ENCODE peak calls at places on chromosomes 11 and 22, in six cellular contexts. One of them, this sample, is unnamed.
A peak's percentile ranks its signal among the peaks of the same experiment; 100 is the strongest.

GRCh38 chr11:57770793-57771192 is 9.2 kb downstream of the CTNND1 start:
- ATAC-seq in CD4-positive, alpha-beta T cell: no peak
- ATAC-seq in CD8-positive, alpha-beta T cell: no peak
- ATAC-seq in GM23338: no peak
- ATAC-seq in pancreas: peak; percentile 82
- ATAC-seq in left lung: no peak
- ATAC-seq in this sample: no peak

GRCh38 chr22:26621663-26622062 is at the start of gene CRYBA4:
- ATAC-seq in CD4-positive, alpha-beta T cell: no peak
- ATAC-seq in CD8-positive, alpha-beta T cell: no peak
- ATAC-seq in GM23338: no peak
- ATAC-seq in pancreas: no peak
- ATAC-seq in left lung: no peak
- ATAC-seq in this sample: no peak

GRCh38 chr11:69915501-69916250 is 96.5 kb upstream of the FGF3 start:
- ATAC-seq in CD4-positive, alpha-beta T cell: no peak
- ATAC-seq in CD8-positive, alpha-beta T cell: no peak
- ATAC-seq in GM23338: peak; percentile 55
- ATAC-seq in pancreas: peak; percentile 65
- ATAC-seq in left lung: peak; percentile 72
- ATAC-seq in this sample: peak; percentile 62

GRCh38 chr11:31437742-31438435 is 68.2 kb downstream of the DNAJC24 start:
- ATAC-seq in CD4-positive, alpha-beta T cell: no peak
- ATAC-seq in CD8-positive, alpha-beta T cell: no peak
- ATAC-seq in GM23338: no peak
- ATAC-seq in pancreas: no peak
- ATAC-seq in left lung: no peak
- ATAC-seq in this sample: no peak

GRCh38 chr22:27874185-27874584 is 44.9 kb downstream of the PITPNB start:
- ATAC-seq in CD4-positive, alpha-beta T cell: no peak
- ATAC-seq in CD8-positive, alpha-beta T cell: no peak
- ATAC-seq in GM23338: no peak
- ATAC-seq in pancreas: no peak
- ATAC-seq in left lung: no peak
- ATAC-seq in this sample: peak; percentile 46

GRCh38 chr22:18033204-18033998 is 9.0 kb upstream of the MICAL3 start:
- ATAC-seq in CD4-positive, alpha-beta T cell: no peak
- ATAC-seq in CD8-positive, alpha-beta T cell: no peak
- ATAC-seq in GM23338: no peak
- ATAC-seq in pancreas: no peak
- ATAC-seq in left lung: no peak
- ATAC-seq in this sample: peak; percentile 50

GRCh38 chr11:32325187-32325586 is 110.2 kb downstream of the WT1 start:
- ATAC-seq in CD4-positive, alpha-beta T cell: no peak
- ATAC-seq in CD8-positive, alpha-beta T cell: no peak
- ATAC-seq in GM23338: no peak
- ATAC-seq in pancreas: no peak
- ATAC-seq in left lung: no peak
- ATAC-seq in this sample: no peak

GRCh38 chr22:37148031-37148651 is 1.6 kb downstream of the IL2RB start:
- ATAC-seq in CD4-positive, alpha-beta T cell: peak; percentile 19
- ATAC-seq in CD8-positive, alpha-beta T cell: peak; percentile 11
- ATAC-seq in GM23338: peak; percentile 60
- ATAC-seq in pancreas: no peak
- ATAC-seq in left lung: no peak
- ATAC-seq in this sample: peak; percentile 16

GRCh38 chr11:111416231-111416960 is 37.3 kb upstream of the POU2AF1 start:
- ATAC-seq in CD4-positive, alpha-beta T cell: no peak
- ATAC-seq in CD8-positive, alpha-beta T cell: no peak
- ATAC-seq in GM23338: no peak
- ATAC-seq in pancreas: no peak
- ATAC-seq in left lung: no peak
- ATAC-seq in this sample: no peak

GRCh38 chr11:58757449-58757848 is 25.7 kb upstream of the GLYAT start:
- ATAC-seq in CD4-positive, alpha-beta T cell: no peak
- ATAC-seq in CD8-positive, alpha-beta T cell: no peak
- ATAC-seq in GM23338: no peak
- ATAC-seq in pancreas: no peak
- ATAC-seq in left lung: no peak
- ATAC-seq in this sample: no peak

GRCh38 chr11:3990406-3990805 is 104.2 kb upstream of the RRM1 start:
- ATAC-seq in CD4-positive, alpha-beta T cell: no peak
- ATAC-seq in CD8-positive, alpha-beta T cell: no peak
- ATAC-seq in GM23338: no peak
- ATAC-seq in pancreas: no peak
- ATAC-seq in left lung: no peak
- ATAC-seq in this sample: no peak

GRCh38 chr11:61626580-61627380 is 45.9 kb upstream of the SYT7 start:
- ATAC-seq in CD4-positive, alpha-beta T cell: no peak
- ATAC-seq in CD8-positive, alpha-beta T cell: no peak
- ATAC-seq in GM23338: peak; percentile 78
- ATAC-seq in pancreas: peak; percentile 95
- ATAC-seq in left lung: peak; percentile 92
- ATAC-seq in this sample: no peak

GRCh38 chr11:110250168-110250567 is 46.2 kb downstream of the RDX start:
- ATAC-seq in CD4-positive, alpha-beta T cell: no peak
- ATAC-seq in CD8-positive, alpha-beta T cell: no peak
- ATAC-seq in GM23338: no peak
- ATAC-seq in pancreas: no peak
- ATAC-seq in left lung: no peak
- ATAC-seq in this sample: no peak

GRCh38 chr11:133787379-133788103 is 57.8 kb downstream of the SPATA19 start:
- ATAC-seq in CD4-positive, alpha-beta T cell: no peak
- ATAC-seq in CD8-positive, alpha-beta T cell: no peak
- ATAC-seq in GM23338: peak; percentile 99
- ATAC-seq in pancreas: peak; percentile 78
- ATAC-seq in left lung: peak; percentile 85
- ATAC-seq in this sample: peak; percentile 34

GRCh38 chr11:65113839-65114238 is 2.2 kb downstream of the TM7SF2 start:
- ATAC-seq in CD4-positive, alpha-beta T cell: no peak
- ATAC-seq in CD8-positive, alpha-beta T cell: no peak
- ATAC-seq in GM23338: no peak
- ATAC-seq in pancreas: peak; percentile 7
- ATAC-seq in left lung: no peak
- ATAC-seq in this sample: no peak

GRCh38 chr22:36921309-36922096 is 8.1 kb downstream of the CSF2RB start:
- ATAC-seq in CD4-positive, alpha-beta T cell: no peak
- ATAC-seq in CD8-positive, alpha-beta T cell: no peak
- ATAC-seq in GM23338: no peak
- ATAC-seq in pancreas: no peak
- ATAC-seq in left lung: peak; percentile 72
- ATAC-seq in this sample: peak; percentile 28

GRCh38 chr11:11568651-11569229 is 53.1 kb downstream of the GALNT18 start:
- ATAC-seq in CD4-positive, alpha-beta T cell: no peak
- ATAC-seq in CD8-positive, alpha-beta T cell: no peak
- ATAC-seq in GM23338: no peak
- ATAC-seq in pancreas: no peak
- ATAC-seq in left lung: no peak
- ATAC-seq in this sample: no peak

GRCh38 chr11:91497847-91498246 is 726.8 kb upstream of the FAT3 start:
- ATAC-seq in CD4-positive, alpha-beta T cell: no peak
- ATAC-seq in CD8-positive, alpha-beta T cell: no peak
- ATAC-seq in GM23338: no peak
- ATAC-seq in pancreas: no peak
- ATAC-seq in left lung: no peak
- ATAC-seq in this sample: no peak

GRCh38 chr11:91489989-91490388 is 734.6 kb upstream of the FAT3 start:
- ATAC-seq in CD4-positive, alpha-beta T cell: no peak
- ATAC-seq in CD8-positive, alpha-beta T cell: no peak
- ATAC-seq in GM23338: peak; percentile 59
- ATAC-seq in pancreas: no peak
- ATAC-seq in left lung: no peak
- ATAC-seq in this sample: no peak

GRCh38 chr11:91495837-91496236 is 728.8 kb upstream of the FAT3 start:
- ATAC-seq in CD4-positive, alpha-beta T cell: no peak
- ATAC-seq in CD8-positive, alpha-beta T cell: no peak
- ATAC-seq in GM23338: no peak
- ATAC-seq in pancreas: no peak
- ATAC-seq in left lung: no peak
- ATAC-seq in this sample: no peak
- TF ChIP-seq CTCF in CD4-positive, alpha-beta T cell: no peak
- TF ChIP-seq CTCF in CD8-positive, alpha-beta T cell: no peak
- TF ChIP-seq CTCF in GM23338: no peak
- TF ChIP-seq CTCF in pancreas: no peak
- TF ChIP-seq CTCF in left lung: no peak
- TF ChIP-seq CTCF in this sample: no peak

GRCh38 chr11:89421718-89422117 is 69.5 kb downstream of the NOX4 start:
- ATAC-seq in CD4-positive, alpha-beta T cell: no peak
- ATAC-seq in CD8-positive, alpha-beta T cell: no peak
- ATAC-seq in GM23338: no peak
- ATAC-seq in pancreas: no peak
- ATAC-seq in left lung: no peak
- ATAC-seq in this sample: no peak

GRCh38 chr11:89416961-89417360 is 74.2 kb downstream of the NOX4 start:
- ATAC-seq in CD4-positive, alpha-beta T cell: no peak
- ATAC-seq in CD8-positive, alpha-beta T cell: no peak
- ATAC-seq in GM23338: peak; percentile 77
- ATAC-seq in pancreas: no peak
- ATAC-seq in left lung: no peak
- ATAC-seq in this sample: no peak

DNA sequence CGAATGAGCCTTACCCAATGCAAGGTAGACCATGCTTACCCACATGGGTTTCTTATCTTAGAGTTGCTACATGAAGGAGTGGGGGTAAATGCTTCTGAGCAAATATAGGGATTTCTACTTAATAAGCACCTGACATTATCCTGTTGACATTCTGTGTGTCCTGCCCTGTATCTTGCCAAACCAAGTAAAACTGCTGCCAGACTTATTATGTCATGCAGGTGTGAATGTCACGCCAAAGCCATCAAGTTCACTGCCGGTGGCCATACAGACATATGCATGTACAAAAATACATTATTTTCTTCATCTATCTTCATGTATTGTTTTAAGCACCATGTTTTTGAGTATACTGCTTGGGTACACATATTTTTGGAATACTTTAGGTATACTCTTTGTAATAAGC is 70.2 kb downstream of the NOX4 start:
- ATAC-seq in CD4-positive, alpha-beta T cell: no peak
- ATAC-seq in CD8-positive, alpha-beta T cell: no peak
- ATAC-seq in GM23338: no peak
- ATAC-seq in pancreas: no peak
- ATAC-seq in left lung: no peak
- ATAC-seq in this sample: no peak
- TF ChIP-seq CTCF in CD4-positive, alpha-beta T cell: no peak
- TF ChIP-seq CTCF in CD8-positive, alpha-beta T cell: no peak
- TF ChIP-seq CTCF in GM23338: no peak
- TF ChIP-seq CTCF in pancreas: no peak
- TF ChIP-seq CTCF in left lung: no peak
- TF ChIP-seq CTCF in this sample: no peak

GRCh38 chr22:19755145-19755710 is 5.3 kb upstream of the TBX1 start:
- ATAC-seq in CD4-positive, alpha-beta T cell: no peak
- ATAC-seq in CD8-positive, alpha-beta T cell: no peak
- ATAC-seq in GM23338: peak; percentile 5
- ATAC-seq in pancreas: no peak
- ATAC-seq in left lung: no peak
- ATAC-seq in this sample: no peak

GRCh38 chr22:19754701-19755144 is 5.9 kb upstream of the TBX1 start:
- ATAC-seq in CD4-positive, alpha-beta T cell: no peak
- ATAC-seq in CD8-positive, alpha-beta T cell: no peak
- ATAC-seq in GM23338: peak; percentile 1
- ATAC-seq in pancreas: no peak
- ATAC-seq in left lung: no peak
- ATAC-seq in this sample: no peak

GRCh38 chr22:19756288-19757128 is 4.1 kb upstream of the TBX1 start:
- ATAC-seq in CD4-positive, alpha-beta T cell: peak; percentile 85
- ATAC-seq in CD8-positive, alpha-beta T cell: peak; percentile 72
- ATAC-seq in GM23338: peak; percentile 6
- ATAC-seq in pancreas: peak; percentile 85
- ATAC-seq in left lung: peak; percentile 85
- ATAC-seq in this sample: no peak

GRCh38 chr22:19757140-19757984 is 3.2 kb upstream of the TBX1 start:
- ATAC-seq in CD4-positive, alpha-beta T cell: no peak
- ATAC-seq in CD8-positive, alpha-beta T cell: no peak
- ATAC-seq in GM23338: peak; percentile 0
- ATAC-seq in pancreas: peak; percentile 22
- ATAC-seq in left lung: peak; percentile 30
- ATAC-seq in this sample: no peak

GRCh38 chr22:19755722-19756287 is 4.8 kb upstream of the TBX1 start:
- ATAC-seq in CD4-positive, alpha-beta T cell: no peak
- ATAC-seq in CD8-positive, alpha-beta T cell: no peak
- ATAC-seq in GM23338: peak; percentile 4
- ATAC-seq in pancreas: peak; percentile 8
- ATAC-seq in left lung: no peak
- ATAC-seq in this sample: no peak
- TF ChIP-seq CTCF in CD4-positive, alpha-beta T cell: no peak
- TF ChIP-seq CTCF in CD8-positive, alpha-beta T cell: no peak
- TF ChIP-seq CTCF in GM23338: no peak
- TF ChIP-seq CTCF in pancreas: no peak
- TF ChIP-seq CTCF in left lung: no peak
- TF ChIP-seq CTCF in this sample: no peak

DNA sequence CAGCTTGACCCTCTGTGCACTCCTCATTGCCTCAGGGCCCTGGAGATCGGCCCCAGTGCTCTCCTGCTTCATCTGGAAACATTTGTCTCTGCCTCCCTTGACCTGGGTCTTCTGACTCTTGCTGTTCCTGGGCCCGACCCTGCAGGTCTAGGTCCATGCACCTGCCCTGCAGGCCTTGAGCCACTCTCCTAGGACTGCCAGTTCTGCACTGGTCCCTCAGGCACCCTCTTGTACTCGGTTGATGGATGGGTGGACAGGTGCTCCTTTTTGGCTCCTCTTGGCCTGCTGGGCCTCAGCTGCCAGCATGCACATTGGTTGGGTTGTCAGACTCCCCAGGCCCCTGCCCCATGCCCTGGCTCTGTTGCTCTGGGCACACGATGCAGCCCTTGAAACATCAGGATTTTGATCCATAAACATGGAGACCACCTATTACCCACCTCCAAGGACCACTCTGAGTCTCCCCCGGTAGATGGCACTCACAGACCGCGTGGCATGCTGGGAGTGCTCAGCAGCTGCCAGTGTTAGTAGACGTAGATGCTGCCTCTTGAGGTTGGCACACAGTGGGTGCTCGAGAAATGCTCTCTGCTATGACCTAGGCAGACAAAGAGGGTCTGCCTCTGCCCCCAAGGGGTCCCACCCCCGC is 20.2 kb upstream of the ACR start:
- ATAC-seq in CD4-positive, alpha-beta T cell: no peak
- ATAC-seq in CD8-positive, alpha-beta T cell: no peak
- ATAC-seq in GM23338: no peak
- ATAC-seq in pancreas: no peak
- ATAC-seq in left lung: no peak
- ATAC-seq in this sample: no peak
- TF ChIP-seq CTCF in CD4-positive, alpha-beta T cell: no peak
- TF ChIP-seq CTCF in CD8-positive, alpha-beta T cell: no peak
- TF ChIP-seq CTCF in GM23338: no peak
- TF ChIP-seq CTCF in pancreas: no peak
- TF ChIP-seq CTCF in left lung: no peak
- TF ChIP-seq CTCF in this sample: no peak

DNA sequence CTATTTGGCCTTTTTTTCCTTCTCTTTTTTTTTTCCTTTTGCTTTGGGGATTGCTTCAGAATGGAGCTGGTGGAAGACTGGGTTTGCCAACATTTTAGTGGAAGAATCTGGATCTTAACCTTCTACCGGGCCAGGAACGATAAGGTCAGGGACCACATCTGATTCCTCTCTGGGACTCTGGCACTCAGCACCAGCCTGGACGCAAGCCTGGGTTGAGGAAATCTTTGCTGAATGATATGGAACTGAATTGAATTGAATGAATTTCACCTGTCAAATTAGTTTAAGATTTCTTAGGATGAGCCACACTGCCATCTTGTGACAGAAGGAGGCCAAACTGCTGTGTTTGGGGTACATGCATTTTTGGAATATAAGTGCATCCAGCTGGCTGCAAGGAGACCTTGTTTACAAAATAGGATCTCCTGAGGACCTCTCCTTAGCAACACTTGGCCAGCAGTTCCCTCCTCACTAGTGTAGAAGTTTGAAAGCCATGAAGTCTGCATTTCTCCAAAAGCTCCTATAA is 30.4 kb downstream of the TPBGL start:
- ATAC-seq in CD4-positive, alpha-beta T cell: no peak
- ATAC-seq in CD8-positive, alpha-beta T cell: no peak
- ATAC-seq in GM23338: no peak
- ATAC-seq in pancreas: no peak
- ATAC-seq in left lung: no peak
- ATAC-seq in this sample: no peak
- TF ChIP-seq CTCF in CD4-positive, alpha-beta T cell: peak; percentile 63
- TF ChIP-seq CTCF in CD8-positive, alpha-beta T cell: peak; percentile 48
- TF ChIP-seq CTCF in GM23338: peak; percentile 62
- TF ChIP-seq CTCF in pancreas: no peak
- TF ChIP-seq CTCF in left lung: no peak
- TF ChIP-seq CTCF in this sample: peak; percentile 9